ENCODE peak calls at places on chromosomes 11 and 22, in nine cellular contexts. M, R, X, G, K, Z, T, A and Q are unnamed samples.

GRCh38 chr22:20208713-20209310 is 58.0 kb upstream of the CCDC188 start:
- DNase-seq in M (no peak), R (no peak), X (no peak), G (no peak), K (no peak), Z (no peak), T (no peak), A (no peak), Q (no peak)

GRCh38 chr11:19697721-19698121 is 14.9 kb upstream of the NAV2 start:
- DNase-seq in M (no peak), R (no peak), X (no peak), G (no peak), K (no peak), Z (no peak), T (no peak), A (no peak), Q (no peak)

GRCh38 chr11:117704416-117705150 is 92.4 kb downstream of the DSCAML1 start:
- DNase-seq in M (no peak), R (no peak), X (no peak), G (no peak), K (no peak), Z (no peak), T (peak), A (no peak), Q (no peak)

GRCh38 chr22:35475545-35475944 is 65.1 kb upstream of the RASD2 start:
- DNase-seq in M (no peak), R (no peak), X (no peak), G (peak), K (no peak), Z (no peak), T (no peak), A (no peak), Q (no peak)

GRCh38 chr11:13721760-13722159 is 53.3 kb downstream of the FAR1 start:
- DNase-seq in M (no peak), R (no peak), X (peak), G (no peak), K (no peak), Z (no peak), T (no peak), A (no peak), Q (no peak)

GRCh38 chr11:95682552-95682951 is 107.0 kb downstream of the FAM76B start:
- DNase-seq in M (no peak), R (peak), X (peak), G (no peak), K (no peak), Z (peak), T (no peak), A (no peak), Q (no peak)

GRCh38 chr22:38213319-38214247 is 11.8 kb downstream of the MAFF start:
- DNase-seq in M (no peak), R (no peak), X (no peak), G (no peak), K (no peak), Z (no peak), T (no peak), A (no peak), Q (no peak)

GRCh38 chr22:35961480-35961902 is 67.1 kb downstream of the RBFOX2 start:
- DNase-seq in M (peak), R (peak), X (peak), G (no peak), K (no peak), Z (peak), T (peak), A (peak), Q (peak)

GRCh38 chr11:8328231-8328794 is 64.6 kb upstream of the LMO1 start:
- DNase-seq in M (peak), R (no peak), X (no peak), G (no peak), K (no peak), Z (no peak), T (no peak), A (no peak), Q (no peak)

GRCh38 chr11:60169264-60169915 is 13.5 kb downstream of the MS4A6A start:
- DNase-seq in M (no peak), R (peak), X (no peak), G (no peak), K (no peak), Z (no peak), T (no peak), A (no peak), Q (peak)

GRCh38 chr11:112627588-112628045 is 333.6 kb upstream of the NCAM1 start:
- DNase-seq in M (no peak), R (no peak), X (no peak), G (no peak), K (peak), Z (no peak), T (no peak), A (no peak), Q (no peak)

GRCh38 chr11:116798368-116798767 is 6.7 kb upstream of the APOA5 start:
- DNase-seq in M (no peak), R (no peak), X (no peak), G (no peak), K (no peak), Z (no peak), T (no peak), A (no peak), Q (no peak)

GRCh38 chr11:58893899-58894298 is 45.4 kb upstream of the GLYATL1 start:
- DNase-seq in M (no peak), R (no peak), X (no peak), G (no peak), K (no peak), Z (no peak), T (no peak), A (no peak), Q (no peak)

GRCh38 chr11:68036717-68037239 is 2.0 kb upstream of the TCIRG1 start:
- DNase-seq in M (no peak), R (no peak), X (no peak), G (no peak), K (no peak), Z (no peak), T (no peak), A (no peak), Q (no peak)

GRCh38 chr11:68038226-68038717 is 553 bp upstream of the TCIRG1 start:
- DNase-seq in M (no peak), R (no peak), X (no peak), G (no peak), K (no peak), Z (no peak), T (peak), A (no peak), Q (no peak)

GRCh38 chr11:68037481-68038225 is 1.2 kb upstream of the TCIRG1 start:
- DNase-seq in M (no peak), R (no peak), X (no peak), G (no peak), K (no peak), Z (no peak), T (peak), A (no peak), Q (no peak)

GRCh38 chr11:68035266-68035876 is 3.5 kb upstream of the TCIRG1 start:
- DNase-seq in M (no peak), R (no peak), X (no peak), G (no peak), K (no peak), Z (no peak), T (no peak), A (no peak), Q (no peak)

DNA sequence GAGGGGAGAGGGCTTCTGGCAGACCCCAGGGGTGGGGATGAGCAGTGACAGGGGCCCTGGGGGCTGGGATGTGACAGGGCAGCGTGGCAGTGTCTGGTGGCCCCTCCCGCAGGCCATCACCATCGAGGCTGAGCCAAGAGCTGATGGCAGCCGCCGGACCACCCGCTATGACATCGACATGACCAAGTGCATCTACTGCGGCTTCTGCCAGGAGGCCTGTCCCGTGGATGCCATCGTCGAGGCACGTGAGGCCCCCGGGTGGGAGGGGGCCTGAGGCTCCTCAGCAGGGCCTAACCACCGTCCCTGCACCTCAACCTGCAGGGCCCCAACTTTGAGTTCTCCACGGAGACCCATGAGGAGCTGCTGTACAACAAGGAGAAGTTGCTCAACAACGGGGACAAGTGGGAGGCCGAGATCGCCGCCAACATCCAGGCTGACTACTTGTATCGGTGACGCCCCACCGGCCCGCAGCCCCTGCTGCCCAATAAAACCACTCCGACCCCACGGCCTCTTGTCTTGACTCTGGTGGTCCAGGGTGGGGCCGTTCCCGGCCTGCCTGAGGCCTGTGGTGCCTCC is 2.6 kb upstream of the TCIRG1 start:
- DNase-seq in M (no peak), R (no peak), X (no peak), G (no peak), K (no peak), Z (no peak), T (peak), A (no peak), Q (no peak)
- H3K4me3 ChIP-seq in M (no peak), R (no peak), X (no peak), G (no peak), K (no peak), Z (no peak), T (no peak), A (no peak), Q (no peak)

DNA sequence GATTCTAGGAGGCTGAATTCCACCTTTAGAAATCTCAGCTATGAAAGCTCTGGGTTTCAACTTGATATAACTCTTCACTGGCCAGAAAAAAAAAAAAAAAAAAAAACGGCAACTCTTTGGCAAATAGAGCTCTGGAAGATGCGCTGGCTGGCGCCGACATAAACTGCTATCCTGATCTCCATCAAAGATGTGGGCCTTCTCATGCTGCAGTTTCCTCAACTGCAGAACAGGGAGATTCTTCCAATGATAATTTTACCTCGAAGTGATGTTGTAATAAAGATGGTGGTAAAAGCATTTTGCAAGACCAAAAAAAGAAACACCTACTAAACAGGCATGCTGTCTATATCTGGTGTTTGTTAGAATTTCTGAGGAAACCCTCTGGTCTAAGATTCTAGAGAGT is 20.2 kb downstream of the FLI1 start:
- DNase-seq in M (no peak), R (no peak), X (no peak), G (no peak), K (no peak), Z (no peak), T (no peak), A (no peak), Q (no peak)
- H3K4me3 ChIP-seq in M (no peak), R (no peak), X (no peak), G (no peak), K (no peak), Z (no peak), T (no peak), A (no peak), Q (no peak)

DNA sequence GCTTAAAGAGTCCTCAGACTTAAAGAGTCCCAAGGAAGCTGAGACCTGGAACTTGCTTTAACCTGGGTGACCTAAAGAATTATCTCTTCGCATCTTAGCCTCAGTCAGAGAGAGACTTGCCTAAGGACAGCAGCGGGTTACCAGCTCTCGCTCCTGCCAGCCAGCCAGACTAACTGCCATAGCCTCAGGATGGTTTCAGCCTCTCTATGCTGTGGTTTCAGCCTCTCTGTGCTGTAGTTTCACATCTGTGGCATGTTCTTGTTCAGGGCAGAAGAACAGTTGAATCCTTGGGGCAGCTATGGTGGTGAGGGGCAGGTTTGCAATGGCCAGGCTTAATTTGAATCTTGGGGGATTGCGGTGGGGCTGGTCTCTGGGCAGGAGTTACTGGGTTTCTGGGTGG is 2.3 kb downstream of the FRMD8 start:
- DNase-seq in M (no peak), R (no peak), X (no peak), G (no peak), K (no peak), Z (no peak), T (no peak), A (no peak), Q (no peak)
- H3K4me3 ChIP-seq in M (no peak), R (peak), X (peak), G (peak), K (no peak), Z (no peak), T (no peak), A (no peak), Q (no peak)

GRCh38 chr22:39519681-39520053 is 695 bp upstream of the ATF4 start:
- DNase-seq in M (peak), R (no peak), X (peak), G (no peak), K (no peak), Z (no peak), T (peak), A (no peak), Q (no peak)

GRCh38 chr22:39517470-39517869 is 2.9 kb upstream of the ATF4 start:
- DNase-seq in M (peak), R (no peak), X (no peak), G (no peak), K (no peak), Z (no peak), T (no peak), A (no peak), Q (no peak)

GRCh38 chr22:39520054-39520873 is at the start of gene ATF4:
- DNase-seq in M (peak), R (peak), X (peak), G (peak), K (peak), Z (peak), T (peak), A (peak), Q (peak)

GRCh38 chr22:39518996-39519680 is 1.2 kb upstream of the ATF4 start:
- DNase-seq in M (peak), R (peak), X (peak), G (peak), K (no peak), Z (peak), T (no peak), A (no peak), Q (no peak)

GRCh38 chr22:39518124-39518786 is 2.1 kb upstream of the ATF4 start:
- DNase-seq in M (peak), R (no peak), X (peak), G (no peak), K (no peak), Z (peak), T (no peak), A (no peak), Q (no peak)
- H3K4me3 ChIP-seq in M (no peak), R (no peak), X (peak), G (no peak), K (no peak), Z (no peak), T (peak), A (no peak), Q (no peak)

DNA sequence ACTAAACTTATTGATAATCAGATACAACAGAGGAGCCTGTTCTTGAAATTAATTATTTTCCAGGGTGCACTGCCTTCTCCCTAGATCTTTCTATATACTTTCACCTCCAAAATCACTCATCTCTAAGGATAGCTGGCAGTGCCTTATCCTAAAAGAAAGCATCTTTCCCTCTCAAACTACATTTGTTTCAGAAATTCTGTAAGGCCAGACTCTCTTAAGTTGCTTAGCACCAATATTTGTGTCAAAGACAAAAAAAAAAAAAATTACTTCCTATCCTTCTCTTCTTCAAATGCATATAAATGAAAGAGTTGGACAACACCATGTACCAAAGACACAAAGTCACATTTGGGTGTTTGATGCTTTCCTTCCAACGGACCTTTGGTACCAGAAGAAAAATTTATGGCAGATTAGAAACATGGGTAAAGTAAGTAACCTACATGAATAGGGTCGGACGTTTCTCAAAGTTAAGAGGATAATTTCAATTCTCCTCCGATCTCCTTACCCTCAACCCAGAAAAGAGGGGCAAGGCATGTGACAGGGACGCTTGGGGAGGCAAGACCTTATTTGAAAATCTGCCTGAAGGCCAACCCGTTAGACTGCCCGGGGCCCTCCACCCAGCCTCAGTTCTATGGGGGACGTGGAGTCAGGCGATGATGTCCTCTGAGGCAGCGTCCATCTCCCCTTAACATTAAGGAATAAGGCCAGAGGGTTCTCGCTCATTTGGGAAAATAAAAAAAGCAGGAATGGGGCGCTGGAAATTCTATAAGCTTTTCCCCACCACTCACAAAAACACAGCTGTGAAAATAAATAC is 66.3 kb downstream of the ETS1 start:
- DNase-seq in M (no peak), R (no peak), X (peak), G (no peak), K (no peak), Z (no peak), T (no peak), A (no peak), Q (no peak)
- H3K4me3 ChIP-seq in M (peak), R (peak), X (peak), G (peak), K (peak), Z (peak), T (peak), A (peak), Q (peak)

GRCh38 chr22:30921108-30921507 is 47.5 kb downstream of the MORC2 start:
- DNase-seq in M (no peak), R (no peak), X (peak), G (no peak), K (no peak), Z (no peak), T (no peak), A (no peak), Q (no peak)

GRCh38 chr22:30922151-30922611 is 46.4 kb downstream of the MORC2 start:
- DNase-seq in M (peak), R (peak), X (peak), G (no peak), K (peak), Z (peak), T (no peak), A (peak), Q (no peak)

GRCh38 chr22:30919973-30920372 is 48.6 kb downstream of the MORC2 start:
- DNase-seq in M (no peak), R (no peak), X (no peak), G (no peak), K (no peak), Z (no peak), T (no peak), A (no peak), Q (no peak)

GRCh38 chr22:30918761-30919160 is 49.8 kb downstream of the MORC2 start:
- DNase-seq in M (no peak), R (no peak), X (no peak), G (no peak), K (no peak), Z (no peak), T (no peak), A (no peak), Q (no peak)

GRCh38 chr22:30920407-30920806 is 48.2 kb downstream of the MORC2 start:
- DNase-seq in M (peak), R (peak), X (peak), G (no peak), K (peak), Z (peak), T (peak), A (peak), Q (peak)
- H3K4me3 ChIP-seq in M (no peak), R (no peak), X (no peak), G (no peak), K (peak), Z (no peak), T (no peak), A (no peak), Q (no peak)

GRCh38 chr11:119368121-119369034 is 13.1 kb downstream of the USP2 start:
- DNase-seq in M (peak), R (no peak), X (peak), G (no peak), K (no peak), Z (peak), T (peak), A (no peak), Q (no peak)
- H3K4me3 ChIP-seq in M (no peak), R (no peak), X (no peak), G (no peak), K (no peak), Z (no peak), T (peak), A (no peak), Q (no peak)

GRCh38 chr11:45843158-45843924 is 3.9 kb upstream of the CRY2 start:
- DNase-seq in M (peak), R (peak), X (peak), G (peak), K (peak), Z (peak), T (peak), A (peak), Q (peak)
- H3K4me3 ChIP-seq in M (no peak), R (no peak), X (no peak), G (peak), K (no peak), Z (no peak), T (peak), A (peak), Q (no peak)

GRCh38 chr11:105923252-105923651 is 98.8 kb downstream of the MSANTD4 start:
- DNase-seq in M (no peak), R (no peak), X (no peak), G (no peak), K (no peak), Z (peak), T (no peak), A (no peak), Q (no peak)
- H3K4me3 ChIP-seq in M (no peak), R (no peak), X (no peak), G (no peak), K (no peak), Z (no peak), T (no peak), A (no peak), Q (no peak)

DNA sequence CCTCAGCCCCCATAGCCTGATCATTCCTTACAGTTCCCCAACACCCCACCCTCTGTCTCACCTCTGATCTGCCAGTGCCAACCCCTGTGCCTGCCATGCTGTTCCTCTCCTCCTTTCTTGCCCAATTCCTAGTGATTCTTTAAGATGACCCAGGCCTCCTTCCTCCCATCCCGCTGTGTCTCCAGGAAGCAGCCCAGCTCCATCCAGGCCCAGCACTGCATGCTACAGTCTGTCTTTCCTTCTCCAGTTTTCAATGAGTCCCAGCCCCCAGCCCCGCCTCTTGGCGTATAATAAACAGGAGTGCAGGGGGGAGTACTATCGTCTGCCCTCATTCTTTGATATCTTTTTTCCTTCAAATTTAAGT is 12.3 kb downstream of the LTBP3 start:
- DNase-seq in M (no peak), R (no peak), X (no peak), G (no peak), K (no peak), Z (no peak), T (no peak), A (no peak), Q (no peak)
- H3K4me3 ChIP-seq in M (no peak), R (no peak), X (no peak), G (peak), K (peak), Z (no peak), T (no peak), A (no peak), Q (no peak)